ENCODE peak calls at places on chromosomes 4 and X, in nine cellular contexts. One of them, this sample, is unnamed.

GRCh38 chr4:166501941-166502382 is 628.9 kb downstream of the TLL1 start:
- DNase-seq in H1: peak
- DNase-seq in HCT116: peak
- DNase-seq in GM12892: no peak
- DNase-seq in endothelial cell of umbilical vein: no peak
- DNase-seq in ovary: no peak
- DNase-seq in NB4: peak
- DNase-seq in H54: peak
- DNase-seq in GM12891: no peak
- DNase-seq in this sample: peak

GRCh38 chr4:58603951-58604350 is 1493.8 kb upstream of the IGFBP7 start:
- DNase-seq in H1: no peak
- DNase-seq in HCT116: no peak
- DNase-seq in GM12892: no peak
- DNase-seq in endothelial cell of umbilical vein: no peak
- DNase-seq in ovary: no peak
- DNase-seq in NB4: no peak
- DNase-seq in H54: no peak
- DNase-seq in GM12891: no peak
- DNase-seq in this sample: no peak

GRCh38 chrX:11665144-11666040 is at the start of gene ARHGAP6:
- DNase-seq in H1: no peak
- DNase-seq in HCT116: no peak
- DNase-seq in GM12892: peak
- DNase-seq in endothelial cell of umbilical vein: peak
- DNase-seq in ovary: peak
- DNase-seq in NB4: no peak
- DNase-seq in H54: no peak
- DNase-seq in GM12891: peak
- DNase-seq in this sample: no peak

GRCh38 chrX:132909643-132910042 is 48.8 kb downstream of the HS6ST2 start:
- DNase-seq in H1: no peak
- DNase-seq in HCT116: no peak
- DNase-seq in GM12892: no peak
- DNase-seq in endothelial cell of umbilical vein: no peak
- DNase-seq in ovary: no peak
- DNase-seq in NB4: peak
- DNase-seq in H54: no peak
- DNase-seq in GM12891: no peak
- DNase-seq in this sample: no peak

GRCh38 chr4:190121759-190122158 is 51.8 kb upstream of the DUX4 start:
- DNase-seq in H1: no peak
- DNase-seq in HCT116: no peak
- DNase-seq in GM12892: no peak
- DNase-seq in endothelial cell of umbilical vein: no peak
- DNase-seq in ovary: no peak
- DNase-seq in NB4: no peak
- DNase-seq in H54: no peak
- DNase-seq in GM12891: no peak
- DNase-seq in this sample: no peak

GRCh38 chr4:1403177-1403583 is 3.1 kb downstream of the NKX1-1 start:
- DNase-seq in H1: no peak
- DNase-seq in HCT116: no peak
- DNase-seq in GM12892: no peak
- DNase-seq in endothelial cell of umbilical vein: no peak
- DNase-seq in ovary: no peak
- DNase-seq in NB4: no peak
- DNase-seq in H54: no peak
- DNase-seq in GM12891: no peak
- DNase-seq in this sample: no peak

GRCh38 chr4:125231661-125232060 is 83.1 kb upstream of the FAT4 start:
- DNase-seq in H1: no peak
- DNase-seq in HCT116: no peak
- DNase-seq in GM12892: no peak
- DNase-seq in endothelial cell of umbilical vein: no peak
- DNase-seq in ovary: no peak
- DNase-seq in NB4: no peak
- DNase-seq in H54: no peak
- DNase-seq in GM12891: no peak
- DNase-seq in this sample: no peak

GRCh38 chr4:39451423-39452023 is 7.2 kb downstream of the RPL9 start:
- DNase-seq in H1: no peak
- DNase-seq in HCT116: no peak
- DNase-seq in GM12892: no peak
- DNase-seq in endothelial cell of umbilical vein: no peak
- DNase-seq in ovary: no peak
- DNase-seq in NB4: peak
- DNase-seq in H54: no peak
- DNase-seq in GM12891: no peak
- DNase-seq in this sample: no peak

GRCh38 chr4:147057631-147057980 is 111.9 kb upstream of the TTC29 start:
- DNase-seq in H1: no peak
- DNase-seq in HCT116: no peak
- DNase-seq in GM12892: no peak
- DNase-seq in endothelial cell of umbilical vein: peak
- DNase-seq in ovary: no peak
- DNase-seq in NB4: peak
- DNase-seq in H54: no peak
- DNase-seq in GM12891: no peak
- DNase-seq in this sample: no peak

GRCh38 chr4:70651864-70652506 is 14.3 kb downstream of the JCHAIN start:
- DNase-seq in H1: no peak
- DNase-seq in HCT116: peak
- DNase-seq in GM12892: no peak
- DNase-seq in endothelial cell of umbilical vein: peak
- DNase-seq in ovary: no peak
- DNase-seq in NB4: peak
- DNase-seq in H54: no peak
- DNase-seq in GM12891: no peak
- DNase-seq in this sample: peak

DNA sequence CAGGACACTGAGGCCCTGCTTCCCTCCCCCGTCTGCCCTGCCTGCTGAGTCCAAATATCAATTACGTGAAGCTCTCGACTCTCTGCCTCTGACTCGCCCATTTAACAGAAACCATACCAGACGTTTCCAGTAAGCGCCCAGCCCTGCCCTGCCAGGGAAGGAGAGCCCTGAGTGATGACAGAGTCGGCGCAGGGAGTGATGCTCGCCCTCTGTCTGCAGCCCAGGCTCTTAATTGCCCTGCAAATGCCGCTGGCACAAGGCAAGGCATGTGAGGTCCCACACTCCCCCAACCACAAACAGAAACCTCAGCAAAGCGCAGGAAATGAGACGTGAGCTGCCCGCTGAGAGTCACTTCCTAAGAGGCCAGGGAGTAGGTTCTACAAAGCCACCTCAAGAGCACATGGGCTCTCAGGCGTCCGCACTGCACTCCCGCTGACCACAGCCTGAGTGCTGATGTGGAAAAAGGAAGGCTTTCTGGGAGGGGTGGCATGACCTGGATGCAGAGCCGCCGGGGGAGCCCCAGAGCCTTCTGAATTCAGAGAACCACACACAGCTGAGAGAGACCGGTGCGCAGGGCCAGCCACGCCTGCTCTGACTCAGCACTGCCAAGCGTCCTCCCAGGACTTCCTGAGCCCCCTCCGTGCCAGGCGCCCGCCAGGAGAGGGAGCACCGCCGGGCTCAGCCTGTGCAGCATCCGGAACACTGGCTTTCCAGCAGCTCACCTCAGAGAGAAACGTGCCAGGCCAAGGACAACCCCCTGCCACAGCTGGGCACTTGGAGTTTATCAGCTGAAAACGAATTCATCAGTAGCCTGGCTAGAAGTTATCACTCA is 5.3 kb downstream of the ZFYVE28 start:
- DNase-seq in H1: peak
- DNase-seq in HCT116: peak
- DNase-seq in GM12892: peak
- DNase-seq in endothelial cell of umbilical vein: peak
- DNase-seq in ovary: peak
- DNase-seq in NB4: peak
- DNase-seq in H54: peak
- DNase-seq in GM12891: peak
- DNase-seq in this sample: peak
- TF ChIP-seq POLR2A in H1: peak
- TF ChIP-seq POLR2A in HCT116: no peak
- TF ChIP-seq POLR2A in GM12892: peak
- TF ChIP-seq POLR2A in endothelial cell of umbilical vein: no peak
- TF ChIP-seq POLR2A in ovary: no peak
- TF ChIP-seq POLR2A in NB4: peak
- TF ChIP-seq POLR2A in H54: no peak
- TF ChIP-seq POLR2A in GM12891: no peak
- TF ChIP-seq POLR2A in this sample: peak

GRCh38 chrX:153971632-153972367 is at the start of gene HCFC1:
- DNase-seq in H1: no peak
- DNase-seq in HCT116: peak
- DNase-seq in GM12892: peak
- DNase-seq in endothelial cell of umbilical vein: peak
- DNase-seq in ovary: peak
- DNase-seq in NB4: peak
- DNase-seq in H54: peak
- DNase-seq in GM12891: peak
- DNase-seq in this sample: peak

GRCh38 chrX:153969904-153970397 is 1.7 kb downstream of the HCFC1 start:
- DNase-seq in H1: no peak
- DNase-seq in HCT116: no peak
- DNase-seq in GM12892: no peak
- DNase-seq in endothelial cell of umbilical vein: peak
- DNase-seq in ovary: peak
- DNase-seq in NB4: no peak
- DNase-seq in H54: no peak
- DNase-seq in GM12891: no peak
- DNase-seq in this sample: no peak

GRCh38 chrX:153970398-153971123 is 1.1 kb downstream of the HCFC1 start:
- DNase-seq in H1: no peak
- DNase-seq in HCT116: no peak
- DNase-seq in GM12892: no peak
- DNase-seq in endothelial cell of umbilical vein: no peak
- DNase-seq in ovary: peak
- DNase-seq in NB4: peak
- DNase-seq in H54: no peak
- DNase-seq in GM12891: no peak
- DNase-seq in this sample: peak

GRCh38 chrX:153972368-153973126 is at the start of gene TMEM187:
- DNase-seq in H1: no peak
- DNase-seq in HCT116: peak
- DNase-seq in GM12892: peak
- DNase-seq in endothelial cell of umbilical vein: peak
- DNase-seq in ovary: peak
- DNase-seq in NB4: peak
- DNase-seq in H54: peak
- DNase-seq in GM12891: peak
- DNase-seq in this sample: peak

DNA sequence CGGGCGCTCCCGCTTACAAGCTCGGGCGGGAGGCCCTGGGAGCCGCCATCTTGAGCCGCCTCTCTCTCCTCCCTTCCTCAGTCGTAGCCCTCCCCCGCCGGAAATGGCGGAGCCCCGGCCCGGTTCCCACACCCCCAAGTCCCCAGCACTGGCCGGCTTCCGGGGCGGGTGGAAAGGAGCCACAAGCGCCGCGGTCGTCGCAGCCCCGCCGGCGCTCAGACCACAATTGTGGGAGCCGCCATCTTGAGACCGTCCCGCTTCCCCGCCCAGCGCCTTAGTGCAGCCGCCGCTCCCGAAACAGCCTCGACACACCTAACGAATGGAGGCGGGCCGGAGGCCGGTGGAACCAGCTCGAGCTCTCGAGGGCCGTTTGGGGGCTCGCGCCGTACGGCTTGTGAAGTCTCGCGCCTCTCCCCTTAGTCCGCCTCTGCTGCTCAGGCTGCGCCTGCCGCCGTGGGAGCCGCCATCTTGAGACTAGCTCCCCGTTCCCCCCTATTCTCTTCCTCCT is 440 bp downstream of the HCFC1 start:
- DNase-seq in H1: no peak
- DNase-seq in HCT116: peak
- DNase-seq in GM12892: peak
- DNase-seq in endothelial cell of umbilical vein: peak
- DNase-seq in ovary: peak
- DNase-seq in NB4: peak
- DNase-seq in H54: peak
- DNase-seq in GM12891: peak
- DNase-seq in this sample: peak
- TF ChIP-seq POLR2A in H1: peak
- TF ChIP-seq POLR2A in HCT116: no peak
- TF ChIP-seq POLR2A in GM12892: no peak
- TF ChIP-seq POLR2A in endothelial cell of umbilical vein: no peak
- TF ChIP-seq POLR2A in ovary: peak
- TF ChIP-seq POLR2A in NB4: peak
- TF ChIP-seq POLR2A in H54: peak
- TF ChIP-seq POLR2A in GM12891: no peak
- TF ChIP-seq POLR2A in this sample: no peak

GRCh38 chrX:137052641-137053235 is 18.9 kb upstream of the GPR101 start:
- DNase-seq in H1: no peak
- DNase-seq in HCT116: no peak
- DNase-seq in GM12892: no peak
- DNase-seq in endothelial cell of umbilical vein: no peak
- DNase-seq in ovary: no peak
- DNase-seq in NB4: no peak
- DNase-seq in H54: no peak
- DNase-seq in GM12891: no peak
- DNase-seq in this sample: no peak
- TF ChIP-seq POLR2A in H1: no peak
- TF ChIP-seq POLR2A in HCT116: no peak
- TF ChIP-seq POLR2A in GM12892: no peak
- TF ChIP-seq POLR2A in endothelial cell of umbilical vein: no peak
- TF ChIP-seq POLR2A in ovary: no peak
- TF ChIP-seq POLR2A in NB4: no peak
- TF ChIP-seq POLR2A in H54: no peak
- TF ChIP-seq POLR2A in GM12891: no peak
- TF ChIP-seq POLR2A in this sample: no peak

GRCh38 chrX:48999030-48999429 is 3.0 kb downstream of the GRIPAP1 start:
- DNase-seq in H1: no peak
- DNase-seq in HCT116: no peak
- DNase-seq in GM12892: no peak
- DNase-seq in endothelial cell of umbilical vein: no peak
- DNase-seq in ovary: no peak
- DNase-seq in NB4: no peak
- DNase-seq in H54: no peak
- DNase-seq in GM12891: no peak
- DNase-seq in this sample: no peak

GRCh38 chrX:49001521-49002090 is 458 bp downstream of the GRIPAP1 start:
- DNase-seq in H1: peak
- DNase-seq in HCT116: peak
- DNase-seq in GM12892: no peak
- DNase-seq in endothelial cell of umbilical vein: peak
- DNase-seq in ovary: peak
- DNase-seq in NB4: peak
- DNase-seq in H54: peak
- DNase-seq in GM12891: no peak
- DNase-seq in this sample: peak

GRCh38 chrX:49000640-49001039 is 1.4 kb downstream of the GRIPAP1 start:
- DNase-seq in H1: no peak
- DNase-seq in HCT116: no peak
- DNase-seq in GM12892: no peak
- DNase-seq in endothelial cell of umbilical vein: no peak
- DNase-seq in ovary: no peak
- DNase-seq in NB4: no peak
- DNase-seq in H54: no peak
- DNase-seq in GM12891: no peak
- DNase-seq in this sample: no peak

GRCh38 chrX:49003696-49004095 is 1.6 kb upstream of the GRIPAP1 start:
- DNase-seq in H1: no peak
- DNase-seq in HCT116: no peak
- DNase-seq in GM12892: no peak
- DNase-seq in endothelial cell of umbilical vein: no peak
- DNase-seq in ovary: no peak
- DNase-seq in NB4: no peak
- DNase-seq in H54: no peak
- DNase-seq in GM12891: no peak
- DNase-seq in this sample: no peak

GRCh38 chrX:49002091-49002935 is at the start of gene GRIPAP1:
- DNase-seq in H1: peak
- DNase-seq in HCT116: peak
- DNase-seq in GM12892: peak
- DNase-seq in endothelial cell of umbilical vein: peak
- DNase-seq in ovary: peak
- DNase-seq in NB4: peak
- DNase-seq in H54: peak
- DNase-seq in GM12891: peak
- DNase-seq in this sample: peak
- TF ChIP-seq POLR2A in H1: peak
- TF ChIP-seq POLR2A in HCT116: no peak
- TF ChIP-seq POLR2A in GM12892: peak
- TF ChIP-seq POLR2A in endothelial cell of umbilical vein: no peak
- TF ChIP-seq POLR2A in ovary: peak
- TF ChIP-seq POLR2A in NB4: peak
- TF ChIP-seq POLR2A in H54: peak
- TF ChIP-seq POLR2A in GM12891: peak
- TF ChIP-seq POLR2A in this sample: peak

This sample was measured in erythroblast.